ENCODE peak calls at places on chromosomes 11 and 22, in eight cellular contexts. One of them, this sample, is unnamed.

GRCh38 chr11:87033561-87033960 is 4.2 kb upstream of the TMEM135 start:
- DNase-seq in left ventricle myocardium inferior: no peak
- DNase-seq in gastrocnemius medialis: no peak
- DNase-seq in SK-N-SH: no peak
- DNase-seq in keratinocyte: no peak
- DNase-seq in cardiac muscle cell: no peak
- DNase-seq in neural progenitor cell: no peak
- DNase-seq in colonic mucosa: no peak
- DNase-seq in this sample: no peak

GRCh38 chr11:93740031-93740801 is 1.1 kb downstream of the TAF1D start:
- DNase-seq in left ventricle myocardium inferior: no peak
- DNase-seq in gastrocnemius medialis: no peak
- DNase-seq in SK-N-SH: no peak
- DNase-seq in keratinocyte: no peak
- DNase-seq in cardiac muscle cell: peak; percentile 20
- DNase-seq in neural progenitor cell: peak; percentile 23
- DNase-seq in colonic mucosa: peak; percentile 47
- DNase-seq in this sample: no peak

GRCh38 chr11:69774354-69775162 is 583 bp downstream of the FGF4 start:
- DNase-seq in left ventricle myocardium inferior: no peak
- DNase-seq in gastrocnemius medialis: no peak
- DNase-seq in SK-N-SH: peak; percentile 41
- DNase-seq in keratinocyte: no peak
- DNase-seq in cardiac muscle cell: peak; percentile 23
- DNase-seq in neural progenitor cell: peak; percentile 65
- DNase-seq in colonic mucosa: no peak
- DNase-seq in this sample: no peak

GRCh38 chr11:64841592-64842365 is 2.7 kb downstream of the CDC42BPG start:
- DNase-seq in left ventricle myocardium inferior: no peak
- DNase-seq in gastrocnemius medialis: no peak
- DNase-seq in SK-N-SH: no peak
- DNase-seq in keratinocyte: no peak
- DNase-seq in cardiac muscle cell: no peak
- DNase-seq in neural progenitor cell: peak; percentile 55
- DNase-seq in colonic mucosa: no peak
- DNase-seq in this sample: no peak

GRCh38 chr11:133710241-133710640 is 135.1 kb downstream of the SPATA19 start:
- DNase-seq in left ventricle myocardium inferior: no peak
- DNase-seq in gastrocnemius medialis: no peak
- DNase-seq in SK-N-SH: no peak
- DNase-seq in keratinocyte: no peak
- DNase-seq in cardiac muscle cell: no peak
- DNase-seq in neural progenitor cell: no peak
- DNase-seq in colonic mucosa: no peak
- DNase-seq in this sample: no peak

GRCh38 chr11:67268036-67268683 is 1.9 kb downstream of the GRK2 start:
- DNase-seq in left ventricle myocardium inferior: no peak
- DNase-seq in gastrocnemius medialis: no peak
- DNase-seq in SK-N-SH: no peak
- DNase-seq in keratinocyte: no peak
- DNase-seq in cardiac muscle cell: no peak
- DNase-seq in neural progenitor cell: no peak
- DNase-seq in colonic mucosa: no peak
- DNase-seq in this sample: no peak

GRCh38 chr11:116078101-116078561 is 573.9 kb upstream of the CADM1 start:
- DNase-seq in left ventricle myocardium inferior: no peak
- DNase-seq in gastrocnemius medialis: no peak
- DNase-seq in SK-N-SH: peak; percentile 59
- DNase-seq in keratinocyte: no peak
- DNase-seq in cardiac muscle cell: peak; percentile 67
- DNase-seq in neural progenitor cell: peak; percentile 80
- DNase-seq in colonic mucosa: no peak
- DNase-seq in this sample: no peak

GRCh38 chr11:70826541-70826943 is 425.8 kb downstream of the SHANK2 start:
- DNase-seq in left ventricle myocardium inferior: no peak
- DNase-seq in gastrocnemius medialis: no peak
- DNase-seq in SK-N-SH: peak; percentile 83
- DNase-seq in keratinocyte: no peak
- DNase-seq in cardiac muscle cell: peak; percentile 58
- DNase-seq in neural progenitor cell: peak; percentile 91
- DNase-seq in colonic mucosa: no peak
- DNase-seq in this sample: peak; percentile 37

GRCh38 chr11:119175493-119176077 is 7.1 kb downstream of the NLRX1 start:
- DNase-seq in left ventricle myocardium inferior: no peak
- DNase-seq in gastrocnemius medialis: no peak
- DNase-seq in SK-N-SH: peak; percentile 70
- DNase-seq in keratinocyte: no peak
- DNase-seq in cardiac muscle cell: no peak
- DNase-seq in neural progenitor cell: no peak
- DNase-seq in colonic mucosa: no peak
- DNase-seq in this sample: no peak

GRCh38 chr22:40334899-40335298 is 11.4 kb upstream of the ADSL start:
- DNase-seq in left ventricle myocardium inferior: no peak
- DNase-seq in gastrocnemius medialis: no peak
- DNase-seq in SK-N-SH: peak; percentile 20
- DNase-seq in keratinocyte: no peak
- DNase-seq in cardiac muscle cell: no peak
- DNase-seq in neural progenitor cell: no peak
- DNase-seq in colonic mucosa: no peak
- DNase-seq in this sample: no peak

GRCh38 chr11:66291706-66292542 is at the start of gene TMEM151A:
- DNase-seq in left ventricle myocardium inferior: no peak
- DNase-seq in gastrocnemius medialis: no peak
- DNase-seq in SK-N-SH: peak; percentile 84
- DNase-seq in keratinocyte: no peak
- DNase-seq in cardiac muscle cell: no peak
- DNase-seq in neural progenitor cell: peak; percentile 59
- DNase-seq in colonic mucosa: no peak
- DNase-seq in this sample: no peak

GRCh38 chr22:26027341-26027740 is 141.9 kb upstream of the SEZ6L start:
- DNase-seq in left ventricle myocardium inferior: no peak
- DNase-seq in gastrocnemius medialis: no peak
- DNase-seq in SK-N-SH: no peak
- DNase-seq in keratinocyte: no peak
- DNase-seq in cardiac muscle cell: no peak
- DNase-seq in neural progenitor cell: no peak
- DNase-seq in colonic mucosa: no peak
- DNase-seq in this sample: no peak

GRCh38 chr11:67371549-67372231 is 1.7 kb downstream of the CLCF1 start:
- DNase-seq in left ventricle myocardium inferior: no peak
- DNase-seq in gastrocnemius medialis: no peak
- DNase-seq in SK-N-SH: peak; percentile 85
- DNase-seq in keratinocyte: no peak
- DNase-seq in cardiac muscle cell: peak; percentile 47
- DNase-seq in neural progenitor cell: peak; percentile 64
- DNase-seq in colonic mucosa: peak; percentile 57
- DNase-seq in this sample: peak; percentile 47

GRCh38 chr11:986270-986951 is 50.1 kb downstream of the MUC6 start:
- DNase-seq in left ventricle myocardium inferior: no peak
- DNase-seq in gastrocnemius medialis: no peak
- DNase-seq in SK-N-SH: no peak
- DNase-seq in keratinocyte: no peak
- DNase-seq in cardiac muscle cell: no peak
- DNase-seq in neural progenitor cell: no peak
- DNase-seq in colonic mucosa: no peak
- DNase-seq in this sample: no peak

GRCh38 chr11:19853016-19853415 is 140.4 kb downstream of the NAV2 start:
- DNase-seq in left ventricle myocardium inferior: no peak
- DNase-seq in gastrocnemius medialis: no peak
- DNase-seq in SK-N-SH: no peak
- DNase-seq in keratinocyte: no peak
- DNase-seq in cardiac muscle cell: no peak
- DNase-seq in neural progenitor cell: no peak
- DNase-seq in colonic mucosa: no peak
- DNase-seq in this sample: no peak

GRCh38 chr22:40397436-40397835 is 27.0 kb downstream of the SGSM3 start:
- DNase-seq in left ventricle myocardium inferior: no peak
- DNase-seq in gastrocnemius medialis: no peak
- DNase-seq in SK-N-SH: no peak
- DNase-seq in keratinocyte: no peak
- DNase-seq in cardiac muscle cell: no peak
- DNase-seq in neural progenitor cell: no peak
- DNase-seq in colonic mucosa: no peak
- DNase-seq in this sample: no peak

GRCh38 chr22:40732996-40733292 is 53.7 kb downstream of the MCHR1 start:
- DNase-seq in left ventricle myocardium inferior: no peak
- DNase-seq in gastrocnemius medialis: no peak
- DNase-seq in SK-N-SH: no peak
- DNase-seq in keratinocyte: no peak
- DNase-seq in cardiac muscle cell: no peak
- DNase-seq in neural progenitor cell: no peak
- DNase-seq in colonic mucosa: no peak
- DNase-seq in this sample: no peak

GRCh38 chr11:12001152-12001551 is 7.3 kb downstream of the DKK3 start:
- DNase-seq in left ventricle myocardium inferior: no peak
- DNase-seq in gastrocnemius medialis: no peak
- DNase-seq in SK-N-SH: no peak
- DNase-seq in keratinocyte: no peak
- DNase-seq in cardiac muscle cell: no peak
- DNase-seq in neural progenitor cell: no peak
- DNase-seq in colonic mucosa: no peak
- DNase-seq in this sample: no peak

GRCh38 chr11:57597971-57598830 is 716 bp downstream of the SERPING1 start:
- DNase-seq in left ventricle myocardium inferior: peak; percentile 86
- DNase-seq in gastrocnemius medialis: peak; percentile 50
- DNase-seq in SK-N-SH: peak; percentile 90
- DNase-seq in keratinocyte: no peak
- DNase-seq in cardiac muscle cell: peak; percentile 74
- DNase-seq in neural progenitor cell: peak; percentile 98
- DNase-seq in colonic mucosa: peak; percentile 60
- DNase-seq in this sample: peak; percentile 52

GRCh38 chr11:77820565-77821348 is at the start of the genes AAMDC and RSF1:
- DNase-seq in left ventricle myocardium inferior: peak; percentile 99
- DNase-seq in gastrocnemius medialis: peak; percentile 99
- DNase-seq in SK-N-SH: peak; percentile 93
- DNase-seq in keratinocyte: peak; percentile 76
- DNase-seq in cardiac muscle cell: peak; percentile 100
- DNase-seq in neural progenitor cell: peak; percentile 99
- DNase-seq in colonic mucosa: peak; percentile 100
- DNase-seq in this sample: peak; percentile 100

GRCh38 chr11:77819921-77820564 is 479 bp downstream of the RSF1 start:
- DNase-seq in left ventricle myocardium inferior: peak; percentile 38
- DNase-seq in gastrocnemius medialis: peak; percentile 34
- DNase-seq in SK-N-SH: peak; percentile 68
- DNase-seq in keratinocyte: no peak
- DNase-seq in cardiac muscle cell: peak; percentile 80
- DNase-seq in neural progenitor cell: peak; percentile 80
- DNase-seq in colonic mucosa: peak; percentile 68
- DNase-seq in this sample: peak; percentile 54

GRCh38 chr11:77815459-77815858 is 5.1 kb downstream of the RSF1 start:
- DNase-seq in left ventricle myocardium inferior: no peak
- DNase-seq in gastrocnemius medialis: no peak
- DNase-seq in SK-N-SH: no peak
- DNase-seq in keratinocyte: no peak
- DNase-seq in cardiac muscle cell: no peak
- DNase-seq in neural progenitor cell: no peak
- DNase-seq in colonic mucosa: no peak
- DNase-seq in this sample: no peak

GRCh38 chr11:77821349-77821851 is 456 bp downstream of the AAMDC start:
- DNase-seq in left ventricle myocardium inferior: peak; percentile 21
- DNase-seq in gastrocnemius medialis: no peak
- DNase-seq in SK-N-SH: peak; percentile 51
- DNase-seq in keratinocyte: no peak
- DNase-seq in cardiac muscle cell: peak; percentile 55
- DNase-seq in neural progenitor cell: no peak
- DNase-seq in colonic mucosa: peak; percentile 45
- DNase-seq in this sample: peak; percentile 64

DNA sequence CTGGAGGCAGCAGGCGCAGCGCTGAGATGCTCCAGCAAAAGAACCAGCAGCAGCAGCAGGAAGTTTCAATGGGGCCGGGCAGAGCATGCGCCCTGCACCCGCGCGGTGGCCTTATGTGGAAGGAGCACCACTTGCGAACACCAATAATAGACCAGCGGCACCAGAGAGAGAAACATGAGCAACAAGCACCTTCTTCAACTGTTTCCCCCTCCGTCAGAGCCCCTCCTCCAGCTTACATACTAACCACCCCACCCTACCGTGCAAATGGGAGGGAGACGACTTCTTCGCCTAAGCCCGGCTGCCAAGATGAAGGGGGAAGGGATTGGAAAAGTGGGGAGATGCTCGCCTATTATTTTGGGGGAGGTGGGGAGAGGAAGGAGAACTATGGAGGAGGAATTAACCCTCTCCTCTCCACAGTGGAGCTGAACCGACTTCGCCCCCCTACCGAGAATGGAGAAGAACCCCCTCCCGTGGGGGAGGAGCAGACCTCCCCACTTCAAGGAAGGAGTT is 1.1 kb downstream of the RSF1 start:
- DNase-seq in left ventricle myocardium inferior: peak; percentile 86
- DNase-seq in gastrocnemius medialis: peak; percentile 78
- DNase-seq in SK-N-SH: peak; percentile 78
- DNase-seq in keratinocyte: peak; percentile 28
- DNase-seq in cardiac muscle cell: peak; percentile 95
- DNase-seq in neural progenitor cell: peak; percentile 91
- DNase-seq in colonic mucosa: peak; percentile 92
- DNase-seq in this sample: peak; percentile 83
- TF ChIP-seq CTCF in left ventricle myocardium inferior: peak; percentile 51
- TF ChIP-seq CTCF in gastrocnemius medialis: peak; percentile 38
- TF ChIP-seq CTCF in SK-N-SH: no peak
- TF ChIP-seq CTCF in keratinocyte: no peak
- TF ChIP-seq CTCF in cardiac muscle cell: peak; percentile 16
- TF ChIP-seq CTCF in neural progenitor cell: no peak
- TF ChIP-seq CTCF in colonic mucosa: no peak
- TF ChIP-seq CTCF in this sample: peak; percentile 27

DNA sequence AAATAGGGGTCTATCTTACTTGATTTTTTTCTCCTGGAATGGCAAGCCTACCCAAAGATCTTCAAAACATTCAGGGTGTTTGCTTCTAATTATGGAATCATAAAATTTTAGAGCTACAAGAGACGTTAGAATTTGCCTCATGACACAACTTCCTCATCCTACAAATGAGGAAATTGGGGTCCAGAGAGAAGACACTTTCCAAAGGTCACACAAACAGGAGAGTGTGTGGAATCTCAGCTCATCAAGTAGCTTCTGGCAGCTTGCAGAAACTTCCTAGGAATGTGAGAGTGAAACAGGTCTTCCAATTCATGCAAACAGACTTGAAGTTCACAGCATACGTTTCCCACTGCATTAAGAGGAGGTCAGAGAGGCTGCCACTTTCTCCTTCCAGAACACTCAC is 976.0 kb downstream of the OPCML start:
- DNase-seq in left ventricle myocardium inferior: no peak
- DNase-seq in gastrocnemius medialis: no peak
- DNase-seq in SK-N-SH: no peak
- DNase-seq in keratinocyte: no peak
- DNase-seq in cardiac muscle cell: no peak
- DNase-seq in neural progenitor cell: no peak
- DNase-seq in colonic mucosa: no peak
- DNase-seq in this sample: no peak
- H3K27ac ChIP-seq in left ventricle myocardium inferior: no peak overlapping the region
- H3K27ac ChIP-seq in gastrocnemius medialis: no peak overlapping the region
- H3K27ac ChIP-seq in SK-N-SH: no peak overlapping the region
- H3K27ac ChIP-seq in keratinocyte: no peak overlapping the region
- H3K27ac ChIP-seq in cardiac muscle cell: no peak overlapping the region
- H3K27ac ChIP-seq in neural progenitor cell: no peak overlapping the region
- H3K27ac ChIP-seq in colonic mucosa: no peak overlapping the region
- H3K27ac ChIP-seq in this sample: no peak overlapping the region

GRCh38 chr11:103898577-103899336 is 137.7 kb upstream of the DDI1 start:
- DNase-seq in left ventricle myocardium inferior: no peak
- DNase-seq in gastrocnemius medialis: no peak
- DNase-seq in SK-N-SH: no peak
- DNase-seq in keratinocyte: no peak
- DNase-seq in cardiac muscle cell: no peak
- DNase-seq in neural progenitor cell: no peak
- DNase-seq in colonic mucosa: no peak
- DNase-seq in this sample: no peak
- H3K4me3 ChIP-seq in left ventricle myocardium inferior: no peak overlapping the region
- H3K4me3 ChIP-seq in gastrocnemius medialis: no peak overlapping the region
- H3K4me3 ChIP-seq in SK-N-SH: no peak overlapping the region
- H3K4me3 ChIP-seq in keratinocyte: no peak overlapping the region
- H3K4me3 ChIP-seq in cardiac muscle cell: no peak overlapping the region
- H3K4me3 ChIP-seq in neural progenitor cell: no peak overlapping the region
- H3K4me3 ChIP-seq in colonic mucosa: no peak overlapping the region
- H3K4me3 ChIP-seq in this sample: no peak overlapping the region

GRCh38 chr22:30806391-30806861 is 111.8 kb downstream of the OSBP2 start:
- DNase-seq in left ventricle myocardium inferior: no peak
- DNase-seq in gastrocnemius medialis: no peak
- DNase-seq in SK-N-SH: no peak
- DNase-seq in keratinocyte: peak; percentile 52
- DNase-seq in cardiac muscle cell: peak; percentile 54
- DNase-seq in neural progenitor cell: peak; percentile 60
- DNase-seq in colonic mucosa: no peak
- DNase-seq in this sample: no peak
- TF ChIP-seq CTCF in left ventricle myocardium inferior: no peak
- TF ChIP-seq CTCF in gastrocnemius medialis: no peak
- TF ChIP-seq CTCF in SK-N-SH: no peak
- TF ChIP-seq CTCF in keratinocyte: no peak
- TF ChIP-seq CTCF in cardiac muscle cell: no peak
- TF ChIP-seq CTCF in neural progenitor cell: no peak
- TF ChIP-seq CTCF in colonic mucosa: no peak
- TF ChIP-seq CTCF in this sample: no peak